ENCODE peak calls at places on chromosomes 16 and 17, in nine cellular contexts. K is HS-27A; R is thoracic aorta; L is neural crest cell; E is DMS79; V is Calu3; Y is CD4-positive, alpha-beta T cell; D is EL; Q is activated CD4-positive, alpha-beta T cell treated with anti-CD3 and anti-CD28 coated beads, Interleukin-2, amount 50 U/mL, for 1 hour. U is an unnamed sample.

GRCh38 chr17:76048711-76049110 is 21.6 kb upstream of the EVPL start:
- DNase-seq in D (peak), R (no peak), Y (no peak), K (no peak), V (no peak), Q (no peak), L (no peak), E (no peak), U (no peak)

GRCh38 chr17:51516924-51517323 is 256.6 kb downstream of the UTP18 start:
- DNase-seq in L (no peak), V (no peak), D (no peak), R (no peak), E (no peak), K (no peak), Y (no peak), Q (no peak), U (no peak)

GRCh38 chr16:1767116-1767994 is 4.0 kb downstream of the NME3 start:
- DNase-seq in K (no peak), D (no peak), L (no peak), Y (no peak), R (no peak), E (no peak), Q (no peak), V (no peak), U (no peak)

GRCh38 chr16:59973966-59974365 is 1239.8 kb upstream of the GOT2 start:
- DNase-seq in R (no peak), Y (no peak), V (no peak), L (no peak), E (no peak), Q (no peak), D (peak), K (peak), U (no peak)

GRCh38 chr16:17775061-17775460 is 304.3 kb upstream of the XYLT1 start:
- DNase-seq in R (no peak), Q (no peak), D (peak), E (no peak), L (no peak), Y (no peak), K (no peak), V (no peak), U (no peak)

GRCh38 chr17:42275527-42276358 is 448 bp downstream of the STAT5B start:
- DNase-seq in L (peak), K (no peak), D (peak), R (no peak), V (no peak), E (peak), Y (peak), Q (peak), U (peak)

GRCh38 chr16:87581867-87582220 is 20.5 kb upstream of the JPH3 start:
- DNase-seq in V (peak), Q (no peak), D (peak), K (peak), E (no peak), L (no peak), R (peak), Y (no peak), U (peak)

GRCh38 chr17:12744298-12744697 is 45.0 kb upstream of the ARHGAP44 start:
- DNase-seq in L (no peak), R (no peak), E (no peak), V (peak), Q (no peak), K (no peak), Y (no peak), D (peak), U (no peak)

GRCh38 chr16:1564325-1564724 is 30.9 kb downstream of the TMEM204 start:
- DNase-seq in K (no peak), R (no peak), L (no peak), D (no peak), E (no peak), Q (no peak), Y (no peak), V (peak), U (no peak)

GRCh38 chr16:54487933-54488332 is 201.3 kb upstream of the IRX3 start:
- DNase-seq in V (no peak), Y (no peak), L (no peak), Q (no peak), K (no peak), R (no peak), E (no peak), D (no peak), U (no peak)

GRCh38 chr17:49390548-49391324 is 23.9 kb downstream of the PHB1 start:
- DNase-seq in V (peak), R (no peak), D (peak), Y (no peak), K (no peak), Q (no peak), E (no peak), L (no peak), U (no peak)

GRCh38 chr17:37417852-37418251 is 11.2 kb downstream of the TADA2A start:
- DNase-seq in E (no peak), R (no peak), K (no peak), Q (no peak), D (no peak), Y (no peak), L (no peak), V (no peak), U (no peak)

GRCh38 chr17:76458580-76459490 is 5.9 kb upstream of the UBE2O start:
- DNase-seq in R (no peak), V (peak), Q (no peak), E (peak), D (peak), K (no peak), L (peak), Y (no peak), U (no peak)

GRCh38 chr16:56189990-56190902 is 1.0 kb upstream of the GNAO1 start:
- DNase-seq in V (no peak), E (no peak), D (no peak), L (peak), R (no peak), K (no peak), Y (no peak), Q (no peak), U (no peak)

GRCh38 chr17:58156839-58157803 is 8.9 kb downstream of the OR4D1 start:
- DNase-seq in R (no peak), V (no peak), K (no peak), D (peak), L (peak), Q (peak), E (no peak), Y (peak), U (no peak)

GRCh38 chr17:64190468-64190867 is 60.5 kb upstream of the ERN1 start:
- DNase-seq in V (no peak), L (no peak), K (no peak), D (no peak), E (peak), Y (no peak), R (no peak), Q (no peak), U (no peak)

GRCh38 chr17:68981288-68981687 is 26.1 kb upstream of the ABCA8 start:
- DNase-seq in D (peak), L (no peak), K (peak), V (peak), R (no peak), E (no peak), Y (no peak), Q (no peak), U (peak)

GRCh38 chr16:27406729-27407128 is 4.8 kb downstream of the IL21R start:
- DNase-seq in D (no peak), R (no peak), K (no peak), L (no peak), V (no peak), Y (no peak), Q (no peak), E (no peak), U (no peak)

GRCh38 chr17:75843577-75844529 is at the start of gene UNC13D:
- DNase-seq in D (no peak), Q (peak), V (peak), K (no peak), R (no peak), E (no peak), Y (peak), L (no peak), U (peak)

GRCh38 chr16:86566601-86566965 is at the start of gene FOXC2:
- DNase-seq in D (peak), R (peak), Q (peak), L (peak), E (no peak), K (peak), V (peak), Y (peak), U (peak)

GRCh38 chr16:75916431-75916830 is 190.1 kb upstream of the CPHXL start:
- DNase-seq in Y (no peak), R (no peak), E (no peak), L (no peak), D (no peak), V (no peak), Q (no peak), K (no peak), U (no peak)

GRCh38 chr17:50932584-50932901 is 66.4 kb upstream of the TOB1 start:
- DNase-seq in E (no peak), R (no peak), K (no peak), D (no peak), V (no peak), Y (no peak), Q (no peak), L (no peak), U (no peak)

GRCh38 chr16:30011505-30012480 is 966 bp upstream of the DOC2A start:
- DNase-seq in Y (no peak), Q (no peak), R (no peak), D (no peak), E (no peak), K (no peak), V (no peak), L (peak), U (no peak)

GRCh38 chr16:13153696-13154095 is 252.3 kb downstream of the SHISA9 start:
- DNase-seq in E (no peak), R (no peak), L (no peak), V (no peak), D (no peak), K (no peak), Y (no peak), Q (no peak), U (no peak)

GRCh38 chr16:84741351-84741791 is 41.6 kb downstream of the USP10 start:
- DNase-seq in Y (no peak), V (peak), Q (no peak), R (no peak), K (no peak), L (no peak), D (peak), E (no peak), U (no peak)

GRCh38 chr16:88454315-88455057 is 1.4 kb downstream of the ZFPM1 start:
- DNase-seq in E (no peak), D (peak), Q (peak), Y (peak), K (no peak), L (no peak), R (no peak), V (no peak), U (no peak)

GRCh38 chr17:17042851-17043667 is 802 bp downstream of the MPRIP start:
- DNase-seq in R (no peak), Q (peak), K (peak), L (no peak), V (no peak), Y (no peak), E (no peak), D (peak), U (no peak)

GRCh38 chr17:48973806-48974205 is 5.4 kb upstream of the GIP start:
- DNase-seq in E (no peak), Q (no peak), K (no peak), D (no peak), L (no peak), Y (no peak), R (no peak), V (no peak), U (peak)

GRCh38 chr16:46519063-46519462 is 102.1 kb downstream of the SHCBP1 start:
- DNase-seq in V (no peak), R (no peak), D (no peak), K (no peak), E (no peak), Q (no peak), L (no peak), Y (no peak), U (no peak)

GRCh38 chr16:7394936-7395335 is 62.3 kb downstream of the RBFOX1 start:
- DNase-seq in R (no peak), Q (no peak), L (no peak), V (no peak), K (no peak), Y (no peak), D (no peak), E (no peak), U (no peak)

GRCh38 chr16:30808163-30808562 is 21.2 kb upstream of the ZNF629 start:
- DNase-seq in Y (no peak), Q (no peak), V (no peak), E (no peak), L (no peak), R (no peak), D (no peak), K (no peak), U (no peak)